ENCODE peak calls at places on chromosomes 5 and 9, in six cellular contexts. Z is fibroblast of lung, X is cardiac muscle cell, T is kidney, L is heart left ventricle, A is lower lobe of right lung. G is an unnamed sample.

GRCh38 chr9:124212381-124213050 is 45.2 kb upstream of the NEK6 start:
- DNase-seq in L (no peak), T (no peak), Z (peak; percentile 74), A (no peak), X (no peak), G (no peak)

GRCh38 chr9:96256800-96257199 is 45.2 kb downstream of the HSD17B3 start:
- DNase-seq in X (no peak), L (no peak), A (no peak), T (no peak), Z (peak; percentile 69), G (no peak)

GRCh38 chr5:133729800-133730199 is 117.5 kb upstream of the FSTL4 start:
- DNase-seq in T (no peak), X (no peak), A (no peak), L (no peak), Z (no peak), G (no peak)

GRCh38 chr5:90289837-90290236 is 119.7 kb downstream of the CETN3 start:
- DNase-seq in L (no peak), Z (peak; percentile 36), T (no peak), X (peak; percentile 22), A (no peak), G (no peak)

GRCh38 chr5:160486573-160486972 is 64.9 kb downstream of the PTTG1 start:
- DNase-seq in A (no peak), L (no peak), Z (no peak), X (no peak), T (no peak), G (no peak)

GRCh38 chr5:55821731-55822512 is 29.2 kb upstream of the IL31RA start:
- DNase-seq in A (peak; percentile 50), L (peak; percentile 28), Z (peak; percentile 33), X (peak; percentile 34), T (peak; percentile 80), G (no peak)

GRCh38 chr5:1438871-1439270 is 6.4 kb downstream of the SLC6A3 start:
- DNase-seq in T (no peak), Z (no peak), A (no peak), X (no peak), L (no peak), G (no peak)

GRCh38 chr9:99365233-99365980 is 143.3 kb downstream of the SEC61B start:
- DNase-seq in T (no peak), L (no peak), X (peak; percentile 21), Z (peak; percentile 58), A (no peak), G (no peak)

GRCh38 chr5:37839441-37840035 is 303 bp downstream of the GDNF start:
- DNase-seq in X (peak; percentile 77), A (no peak), Z (peak; percentile 71), L (peak; percentile 47), T (peak; percentile 82), G (no peak)

GRCh38 chr5:68838157-68838718 is 255.6 kb upstream of the SLC30A5 start:
- DNase-seq in A (no peak), Z (no peak), X (no peak), L (no peak), T (no peak), G (no peak)

GRCh38 chr5:68843600-68844342 is 250.0 kb upstream of the SLC30A5 start:
- DNase-seq in T (no peak), X (no peak), A (no peak), Z (no peak), L (no peak), G (no peak)

GRCh38 chr5:68834486-68834885 is 259.3 kb upstream of the SLC30A5 start:
- DNase-seq in A (no peak), T (no peak), Z (no peak), X (no peak), L (no peak), G (no peak)

DNA sequence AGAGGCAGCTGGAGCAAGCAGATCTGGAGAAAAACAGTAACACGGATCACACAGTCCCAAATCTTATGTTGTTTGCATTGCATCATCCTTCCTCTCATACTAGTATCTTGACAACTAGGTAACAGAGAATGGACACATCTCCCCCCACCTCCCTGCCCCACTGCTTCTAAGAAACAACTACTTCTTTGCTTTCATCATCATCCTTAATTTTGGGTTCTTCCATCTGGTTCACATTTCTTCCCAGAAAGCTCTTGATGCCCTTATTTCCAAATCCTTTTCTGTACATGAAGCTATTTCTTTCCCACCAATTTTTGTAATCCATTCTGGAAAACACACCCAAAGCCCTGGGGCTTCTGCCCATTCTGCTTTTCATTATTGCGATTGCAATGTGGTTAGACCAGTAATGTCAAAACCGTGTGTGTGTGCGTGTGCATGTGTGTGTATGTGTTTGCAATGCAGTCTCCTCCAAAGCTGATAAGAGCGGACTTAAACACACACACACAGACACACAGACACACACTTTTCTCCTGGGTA is 254.7 kb upstream of the SLC30A5 start:
- DNase-seq in Z (no peak), X (no peak), L (no peak), T (no peak), A (no peak), G (no peak)
- H3K4me3 ChIP-seq in Z (no peak overlapping the region), X (no peak overlapping the region), L (no peak overlapping the region), T (no peak overlapping the region), A (no peak overlapping the region), G (no peak overlapping the region)

GRCh38 chr5:10634056-10634455 is 70.2 kb downstream of the ANKRD33B start:
- DNase-seq in A (no peak), Z (no peak), X (no peak), L (no peak), T (no peak), G (no peak)

GRCh38 chr5:10635257-10635860 is 71.5 kb downstream of the ANKRD33B start:
- DNase-seq in Z (peak; percentile 81), X (no peak), L (no peak), T (no peak), A (no peak), G (no peak)

GRCh38 chr5:10633271-10634049 is 69.6 kb downstream of the ANKRD33B start:
- DNase-seq in A (no peak), T (no peak), X (no peak), L (no peak), Z (no peak), G (no peak)

GRCh38 chr5:10635861-10636350 is 72.0 kb downstream of the ANKRD33B start:
- DNase-seq in Z (peak; percentile 56), T (no peak), A (no peak), X (no peak), L (no peak), G (no peak)

DNA sequence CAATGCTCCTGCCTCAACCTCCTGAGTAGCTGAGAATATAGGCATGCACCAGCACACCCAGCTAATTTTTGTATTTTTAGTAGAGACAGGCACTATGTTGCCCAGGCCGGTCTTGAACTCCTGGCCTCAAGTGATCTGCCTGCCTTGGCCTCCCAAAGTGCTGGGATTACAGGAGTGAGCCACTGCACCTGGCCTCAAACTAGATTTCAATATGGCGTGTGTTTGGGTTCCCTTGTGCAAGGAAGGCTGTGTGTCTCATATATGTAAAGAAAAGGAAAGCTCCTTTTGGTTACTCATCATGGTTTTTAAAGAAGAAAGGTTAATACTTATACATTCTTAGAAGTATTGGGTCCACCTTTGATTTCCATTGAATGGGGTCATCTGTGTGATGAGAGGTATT is 70.7 kb downstream of the ANKRD33B start:
- DNase-seq in X (no peak), T (no peak), A (no peak), Z (no peak), L (no peak), G (no peak)
- H3K4me1 ChIP-seq in X (no peaks in the 10 kb centered on the region), T (no peaks in the 10 kb centered on the region), A (peaks cover 13% of the 10 kb centered on the region), Z (no peaks in the 10 kb centered on the region), L (peaks cover 4% of the 10 kb centered on the region), G (no peaks in the 10 kb centered on the region)

DNA sequence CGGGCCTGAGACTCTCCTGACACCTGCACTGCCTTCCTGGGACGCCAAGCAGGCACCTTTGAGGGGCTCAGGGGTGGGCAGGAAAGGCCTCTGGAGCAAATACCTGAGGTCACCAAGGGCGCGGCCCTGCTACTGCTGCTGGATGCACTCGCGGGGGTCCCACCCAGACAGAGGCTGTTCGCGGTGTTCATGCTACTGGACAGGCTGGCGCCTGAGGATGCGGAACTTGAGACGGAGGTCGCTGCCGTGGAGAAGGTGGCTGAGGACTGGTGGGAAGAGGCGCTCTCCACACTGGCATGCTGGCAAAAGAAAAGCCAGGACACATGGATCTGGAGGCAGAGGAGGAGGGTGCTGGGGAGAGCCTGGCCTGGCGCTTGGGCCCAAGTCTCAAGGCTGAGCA is 110.7 kb downstream of the UBE2R2 start:
- DNase-seq in A (no peak), L (no peak), T (no peak), Z (no peak), X (no peak), G (no peak)
- H3K36me3 ChIP-seq in A (peaks cover 92% of the 10 kb centered on the region), L (peaks cover 91% of the 10 kb centered on the region), T (peaks cover 21% of the 10 kb centered on the region), Z (peaks cover 52% of the 10 kb centered on the region), X (peaks cover 42% of the 10 kb centered on the region), G (peaks cover 89% of the 10 kb centered on the region)

GRCh38 chr9:133737071-133737773 is 930 bp downstream of the SARDH start:
- DNase-seq in T (peak; percentile 72), X (no peak), Z (no peak), A (no peak), L (no peak), G (no peak)
- H3K4me3 ChIP-seq in T (peak overlapping the region; percentile 56), X (no peak overlapping the region), Z (no peak overlapping the region), A (peak overlapping the region; percentile 53), L (peak overlapping the region; percentile 57), G (no peak overlapping the region)

DNA sequence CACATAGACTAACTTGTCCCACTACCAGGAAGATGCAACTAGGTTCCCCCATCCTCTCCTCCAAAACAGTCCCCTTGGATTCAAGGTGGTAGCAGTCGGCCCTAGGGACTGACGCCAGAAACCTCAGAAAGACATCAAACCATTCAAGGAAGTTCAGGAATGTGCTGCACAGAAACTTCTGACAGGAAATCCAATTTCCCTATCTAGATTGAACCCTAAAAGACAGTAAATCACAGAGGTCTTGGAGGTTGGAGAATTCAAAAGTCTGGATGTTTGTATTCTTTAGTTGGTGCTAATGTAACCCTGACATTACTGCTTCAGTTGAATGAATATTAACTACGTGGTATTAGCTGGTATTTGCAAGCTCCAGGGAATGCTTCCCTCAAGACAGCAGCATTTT is 125.3 kb downstream of the SYK start:
- DNase-seq in T (no peak), Z (peak; percentile 28), X (no peak), L (no peak), A (no peak), G (no peak)
- H3K4me1 ChIP-seq in T (no peaks in the 10 kb centered on the region), Z (peaks cover 12% of the 10 kb centered on the region), X (no peaks in the 10 kb centered on the region), L (no peaks in the 10 kb centered on the region), A (no peaks in the 10 kb centered on the region), G (peaks cover 6% of the 10 kb centered on the region)

G was measured in HAP-1.